ENCODE peak calls at places on chromosomes 5 and 9, in six cellular contexts. F is ovary, D is RCC 7860, B is SK-N-SH, N is NCI-H1105 treated with DMSO at 0.1 percent for 48 hours, C is T1000. Y is an unnamed sample.

GRCh38 chr9:81685763-81686613 is 3.4 kb downstream of the TLE1 start:
- DNase-seq in F (no peak), D (no peak), B (no peak), N (no peak), C (no peak), Y (no peak)

GRCh38 chr5:73640861-73641320 is 14.9 kb downstream of the ARHGEF28 start:
- DNase-seq in F (no peak), D (no peak), B (no peak), N (no peak), C (no peak), Y (no peak)

GRCh38 chr9:125558453-125559084 is 148.4 kb downstream of the MAPKAP1 start:
- DNase-seq in F (peak; percentile 73), D (peak; percentile 60), B (peak; percentile 68), N (peak; percentile 74), C (peak; percentile 34), Y (peak; percentile 12)

GRCh38 chr5:176405656-176406435 is 10.5 kb downstream of the CLTB start:
- DNase-seq in F (no peak), D (no peak), B (peak; percentile 19), N (no peak), C (no peak), Y (no peak)

GRCh38 chr9:115930472-115930871 is 223.1 kb upstream of the PAPPA start:
- DNase-seq in F (no peak), D (no peak), B (no peak), N (no peak), C (no peak), Y (no peak)

GRCh38 chr9:11064853-11065252 is 452.1 kb upstream of the PTPRD start:
- DNase-seq in F (no peak), D (no peak), B (peak; percentile 3), N (no peak), C (no peak), Y (no peak)

GRCh38 chr5:113381791-113382190 is 53.0 kb downstream of the TSSK1B start:
- DNase-seq in F (no peak), D (no peak), B (no peak), N (no peak), C (no peak), Y (no peak)

GRCh38 chr5:44389410-44389879 is at the start of gene FGF10:
- DNase-seq in F (peak; percentile 58), D (no peak), B (peak; percentile 19), N (peak; percentile 55), C (no peak), Y (no peak)

GRCh38 chr5:57650360-57651069 is 167.9 kb upstream of the ACTBL2 start:
- DNase-seq in F (peak; percentile 18), D (peak; percentile 57), B (peak; percentile 5), N (no peak), C (peak; percentile 7), Y (no peak)

GRCh38 chr5:5665225-5666075 is 243.0 kb downstream of the ICE1 start:
- DNase-seq in F (no peak), D (peak; percentile 99), B (no peak), N (no peak), C (no peak), Y (no peak)

GRCh38 chr5:177482359-177482795 is 8.9 kb upstream of the DBN1 start:
- DNase-seq in F (no peak), D (no peak), B (peak; percentile 58), N (no peak), C (no peak), Y (no peak)

GRCh38 chr5:57698785-57699184 is 216.2 kb upstream of the ACTBL2 start:
- DNase-seq in F (no peak), D (peak; percentile 88), B (no peak), N (peak; percentile 48), C (no peak), Y (no peak)

GRCh38 chr5:72815580-72816296 is 723 bp upstream of the TNPO1 start:
- DNase-seq in F (no peak), D (no peak), B (peak; percentile 31), N (peak; percentile 62), C (no peak), Y (no peak)

GRCh38 chr9:20405086-20405485 is 217.2 kb downstream of the MLLT3 start:
- DNase-seq in F (no peak), D (no peak), B (no peak), N (no peak), C (no peak), Y (no peak)

GRCh38 chr9:4108708-4109444 is 191.0 kb downstream of the GLIS3 start:
- DNase-seq in F (no peak), D (no peak), B (no peak), N (no peak), C (no peak), Y (no peak)

GRCh38 chr9:108056083-108056804 is 566.7 kb upstream of the KLF4 start:
- DNase-seq in F (no peak), D (peak; percentile 76), B (no peak), N (no peak), C (no peak), Y (no peak)

GRCh38 chr5:1443145-1443543 is 2.1 kb downstream of the SLC6A3 start:
- DNase-seq in F (no peak), D (no peak), B (no peak), N (no peak), C (no peak), Y (no peak)

GRCh38 chr9:123942542-123942941 is 12.6 kb upstream of the DENND1A start:
- DNase-seq in F (no peak), D (no peak), B (no peak), N (no peak), C (no peak), Y (no peak)

GRCh38 chr5:39503148-39503547 is 78.4 kb upstream of the DAB2 start:
- DNase-seq in F (peak; percentile 83), D (no peak), B (no peak), N (no peak), C (no peak), Y (no peak)

GRCh38 chr5:65072836-65073620 is 304.3 kb downstream of the CWC27 start:
- DNase-seq in F (no peak), D (no peak), B (no peak), N (no peak), C (no peak), Y (no peak)

GRCh38 chr9:86407022-86407421 is 52.8 kb upstream of the TUT7 start:
- DNase-seq in F (no peak), D (peak; percentile 35), B (no peak), N (no peak), C (no peak), Y (no peak)

GRCh38 chr9:95081998-95082397 is 235.5 kb downstream of the FANCC start:
- DNase-seq in F (no peak), D (no peak), B (no peak), N (no peak), C (no peak), Y (no peak)

GRCh38 chr9:88319936-88320747 is 68.1 kb upstream of the SPIN1 start:
- DNase-seq in F (no peak), D (no peak), B (no peak), N (no peak), C (no peak), Y (no peak)

GRCh38 chr5:132019337-132019736 is 7.9 kb upstream of the ACSL6 start:
- DNase-seq in F (no peak), D (no peak), B (no peak), N (no peak), C (no peak), Y (no peak)

Y was measured in nucleus accumbens.